ENCODE peak calls at places on chromosomes 7 and 10, in six cellular contexts. S is activated T-helper 9 cell treated with anti-CD3 and anti-CD28 coated beads, Interleukin-2, amount 50 U/mL, for 16 hours; T is astrocyte of the spinal cord; F is GM10248; P is activated T-cell treated with anti-CD3 and anti-CD28 coated beads, Interleukin-2, amount 50 U/mL, for 4 hours; L is MCF 10A. D is an unnamed sample.

GRCh38 chr7:794671-795329 is 37.5 kb upstream of the SUN1 start:
- DNase-seq in S (no peak), T (no peak), F (no peak), P (no peak), L (no peak), D (peak; percentile 77)

GRCh38 chr10:79077488-79078173 is 8.9 kb downstream of the ZMIZ1 start:
- DNase-seq in S (no peak), T (no peak), F (no peak), P (no peak), L (no peak), D (peak; percentile 52)

GRCh38 chr7:80722596-80723141 is 84.2 kb downstream of the CD36 start:
- DNase-seq in S (no peak), T (peak; percentile 99), F (no peak), P (no peak), L (peak; percentile 99), D (no peak)

GRCh38 chr10:43322321-43322720 is 49.1 kb upstream of the FXYD4 start:
- DNase-seq in S (no peak), T (no peak), F (no peak), P (no peak), L (no peak), D (peak; percentile 74)

GRCh38 chr7:108278281-108278680 is 148.1 kb upstream of the LAMB4 start:
- DNase-seq in S (no peak), T (no peak), F (no peak), P (no peak), L (no peak), D (no peak)

GRCh38 chr10:113019692-113020424 is 69.8 kb downstream of the TCF7L2 start:
- DNase-seq in S (no peak), T (no peak), F (no peak), P (no peak), L (no peak), D (no peak)

GRCh38 chr10:113594673-113595072 is 41.8 kb downstream of the HABP2 start:
- DNase-seq in S (no peak), T (no peak), F (no peak), P (no peak), L (no peak), D (no peak)

GRCh38 chr10:110273474-110273873 is 31.2 kb downstream of the SMNDC1 start:
- DNase-seq in S (peak; percentile 4), T (peak; percentile 60), F (peak; percentile 12), P (peak; percentile 38), L (peak; percentile 91), D (no peak)

GRCh38 chr10:118769898-118770600 is 15.3 kb upstream of the CACUL1 start:
- DNase-seq in S (no peak), T (no peak), F (no peak), P (no peak), L (no peak), D (no peak)

GRCh38 chr10:5476918-5477525 is 22.3 kb downstream of the CALML5 start:
- DNase-seq in S (no peak), T (no peak), F (no peak), P (no peak), L (no peak), D (no peak)

GRCh38 chr10:96377816-96378294 is 19.1 kb upstream of the OPALIN start:
- DNase-seq in S (no peak), T (peak; percentile 83), F (no peak), P (no peak), L (peak; percentile 57), D (no peak)